ENCODE peak calls at places on chromosome 7, in four cellular contexts. F, W, G and O are unnamed samples.

GRCh38 chr7:21426286-21426957 is 1.5 kb upstream of the SP4 start:
- DNase-seq in G (no peak), F (no peak), W (peak), O (no peak)

GRCh38 chr7:158102897-158103296 is 484.7 kb downstream of the PTPRN2 start:
- DNase-seq in F (no peak), G (no peak), W (no peak), O (no peak)

GRCh38 chr7:129163875-129164544 is 19.5 kb downstream of the TSPAN33 start:
- DNase-seq in F (peak), W (peak), G (no peak), O (no peak)

GRCh38 chr7:42494722-42495121 is 257.7 kb upstream of the GLI3 start:
- DNase-seq in W (no peak), G (no peak), F (no peak), O (no peak)

GRCh38 chr7:127256326-127256725 is 3.6 kb upstream of the GRM8 start:
- DNase-seq in G (no peak), W (no peak), F (no peak), O (no peak)

GRCh38 chr7:104264281-104264680 is 56.5 kb upstream of the ORC5 start:
- DNase-seq in F (no peak), G (no peak), W (no peak), O (no peak)

GRCh38 chr7:97179454-97180104 is 62.1 kb downstream of the SDHAF3 start:
- DNase-seq in G (peak), F (peak), W (peak), O (peak)

GRCh38 chr7:152588350-152588749 is 87.6 kb downstream of the XRCC2 start:
- DNase-seq in G (no peak), W (peak), F (no peak), O (no peak)

GRCh38 chr7:104795086-104795485 is 218.9 kb upstream of the KMT2E start:
- DNase-seq in F (no peak), W (no peak), G (no peak), O (no peak)

GRCh38 chr7:16889851-16890443 is 8.2 kb upstream of the AGR3 start:
- DNase-seq in F (no peak), W (no peak), G (no peak), O (no peak)

GRCh38 chr7:27213904-27214586 is 14.2 kb upstream of the HOXA13 start:
- DNase-seq in W (no peak), F (no peak), G (no peak), O (no peak)

GRCh38 chr7:73892003-73892975 is 31.3 kb downstream of the TMEM270 start:
- DNase-seq in G (no peak), F (no peak), W (no peak), O (no peak)

GRCh38 chr7:74267756-74268565 is 13.8 kb upstream of the RFC2 start:
- DNase-seq in G (no peak), W (no peak), F (no peak), O (no peak)

GRCh38 chr7:32161708-32162107 is 91.5 kb upstream of the PDE1C start:
- DNase-seq in F (no peak), W (no peak), G (no peak), O (no peak)

GRCh38 chr7:28291559-28291958 is 111.0 kb upstream of the JAZF1 start:
- DNase-seq in G (no peak), W (no peak), F (no peak), O (peak)

GRCh38 chr7:123569352-123569999 is 11.9 kb upstream of the NDUFA5 start:
- DNase-seq in G (no peak), F (no peak), W (no peak), O (no peak)

GRCh38 chr7:98107313-98107691 is 640 bp downstream of the LMTK2 start:
- DNase-seq in G (no peak), W (no peak), F (peak), O (peak)

GRCh38 chr7:114107522-114107921 is 188.7 kb upstream of the PPP1R3A start:
- DNase-seq in W (no peak), G (no peak), F (no peak), O (no peak)

GRCh38 chr7:74355091-74355490 is 65.9 kb downstream of the CLIP2 start:
- DNase-seq in F (no peak), G (no peak), W (peak), O (no peak)

GRCh38 chr7:154677454-154677853 is 325.5 kb downstream of the PAXIP1 start:
- DNase-seq in G (no peak), W (no peak), F (peak), O (no peak)

GRCh38 chr7:66246549-66247171 is 41.5 kb downstream of the TPST1 start:
- DNase-seq in F (no peak), G (no peak), W (no peak), O (no peak)

GRCh38 chr7:106256137-106256536 is 28.6 kb downstream of the NAMPT start:
- DNase-seq in W (no peak), F (no peak), G (no peak), O (no peak)

DNA sequence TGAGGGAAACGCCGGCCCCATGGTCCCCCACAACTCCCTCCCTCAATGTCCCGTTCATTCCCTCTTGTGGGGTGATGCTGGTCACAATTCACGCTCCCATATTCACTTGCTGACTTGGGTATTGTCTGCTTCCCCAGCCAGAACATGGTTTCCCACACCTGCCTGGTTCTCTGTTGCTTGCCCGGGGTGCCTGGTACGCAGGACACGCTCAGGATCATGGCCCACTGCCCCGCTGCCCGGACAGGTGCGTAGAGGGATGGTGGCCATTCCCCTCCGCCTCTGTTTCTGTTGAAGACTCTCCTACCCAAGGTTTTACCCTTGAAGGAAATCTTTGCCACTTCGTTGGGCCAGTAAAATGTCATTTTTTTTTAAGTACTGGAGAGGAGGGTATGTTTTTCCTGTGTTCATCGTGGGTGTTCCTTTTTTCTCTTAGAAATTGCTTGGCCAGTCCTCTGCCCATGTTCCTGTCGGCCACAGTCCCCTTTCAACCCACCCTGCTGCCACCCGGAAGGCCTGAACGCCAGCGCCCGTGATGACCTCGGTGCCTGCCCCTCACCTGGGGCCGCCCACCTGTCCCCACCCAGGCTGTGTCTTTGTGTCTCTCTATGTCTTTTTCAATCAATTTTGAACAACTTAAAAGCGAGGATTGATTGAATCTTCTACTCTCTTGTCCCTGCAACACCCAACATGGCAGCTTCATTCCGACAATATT is 38.2 kb downstream of the FOXL3 start:
- DNase-seq in F (no peak), W (no peak), G (no peak), O (no peak)
- TF ChIP-seq NR2C2 in F (no peak), W (no peak), G (no peak), O (no peak)

GRCh38 chr7:130926021-130926691 is 192.1 kb upstream of the KLF14 start:
- DNase-seq in W (peak), G (no peak), F (no peak), O (no peak)
- TF ChIP-seq NR2C2 in W (no peak), G (no peak), F (no peak), O (no peak)

GRCh38 chr7:6725003-6725402 is 18.3 kb upstream of the ZNF12 start:
- DNase-seq in F (no peak), G (peak), W (no peak), O (no peak)
- TF ChIP-seq NR2C2 in F (no peak), G (no peak), W (no peak), O (no peak)

DNA sequence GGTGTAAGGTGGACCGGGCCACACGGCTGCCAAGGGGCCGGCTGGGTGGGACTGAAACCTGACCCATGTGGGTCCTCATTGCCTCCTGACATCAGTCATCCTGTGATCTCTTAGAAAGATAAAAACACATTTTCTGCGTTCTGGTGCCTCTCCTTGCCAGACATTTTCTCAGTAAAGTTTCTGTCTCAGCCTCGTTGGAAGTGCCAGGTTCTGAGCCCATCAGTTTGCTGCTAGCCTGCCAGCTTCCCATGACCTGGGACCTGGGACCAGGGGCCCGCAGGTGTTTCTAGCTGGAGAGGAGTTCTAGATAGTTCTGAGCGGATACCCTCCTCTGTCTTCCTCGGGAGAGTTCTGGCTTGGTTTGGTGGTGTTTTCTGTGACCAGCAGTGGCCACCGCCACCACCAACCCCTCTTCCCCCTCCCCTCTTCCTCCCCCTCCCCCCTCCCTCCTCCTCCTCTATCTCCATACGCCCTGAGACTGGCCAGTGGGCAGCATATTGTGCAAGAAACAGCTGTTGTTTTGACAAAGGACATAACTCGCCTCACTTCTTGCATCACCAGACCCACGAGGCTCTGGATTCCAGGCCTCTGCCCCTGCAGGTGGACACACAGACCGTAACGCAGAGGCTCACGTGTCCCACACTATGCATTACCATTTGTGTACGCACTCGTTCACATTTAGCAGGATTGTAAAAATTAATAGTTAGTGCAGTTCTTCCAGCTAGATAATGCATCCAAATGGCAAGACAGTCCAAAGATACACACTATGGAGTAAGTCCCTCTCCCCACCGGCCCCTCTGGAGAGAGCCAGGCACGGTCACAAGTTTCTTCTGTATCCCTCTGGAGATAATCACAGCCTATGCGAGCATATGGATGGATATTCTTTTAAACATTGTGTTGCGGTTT is 94.6 kb downstream of the CUX1 start:
- DNase-seq in F (peak), W (peak), G (no peak), O (no peak)
- TF ChIP-seq NR2C2 in F (no peak), W (no peak), G (no peak), O (no peak)

GRCh38 chr7:15158141-15158810 is 255.7 kb upstream of the DGKB start:
- DNase-seq in G (no peak), W (no peak), F (no peak), O (no peak)
- TF ChIP-seq NR2C2 in G (no peak), W (no peak), F (no peak), O (no peak)

GRCh38 chr7:44581426-44581906 is 565 bp downstream of the TMED4 start:
- DNase-seq in F (no peak), G (no peak), W (no peak), O (no peak)

GRCh38 chr7:44576228-44576627 is 2.5 kb upstream of the DDX56 start:
- DNase-seq in F (no peak), G (no peak), W (no peak), O (no peak)

GRCh38 chr7:44581907-44582603 is at the start of gene TMED4:
- DNase-seq in G (peak), W (peak), F (peak), O (peak)

GRCh38 chr7:44583145-44583544 is 1.1 kb upstream of the TMED4 start:
- DNase-seq in F (no peak), W (no peak), G (no peak), O (no peak)

DNA sequence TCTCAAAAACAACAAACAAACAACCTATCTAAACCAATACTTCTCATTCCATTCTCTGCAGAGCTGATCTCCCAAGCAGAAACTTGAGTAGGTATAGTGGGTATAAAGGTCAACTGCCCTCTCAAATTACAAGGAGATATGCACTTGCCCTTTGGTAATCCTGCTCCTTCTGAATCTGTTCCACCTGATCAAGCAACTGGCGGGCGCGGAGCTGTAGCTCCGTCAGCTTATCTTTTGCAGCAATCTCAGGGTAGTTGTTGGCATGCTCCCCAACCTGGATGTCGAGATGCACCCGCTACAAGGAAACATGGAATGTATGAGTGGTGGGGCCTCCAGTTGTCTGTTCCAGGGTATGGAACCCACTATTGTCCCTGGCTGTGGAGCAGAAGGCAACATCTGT is 1.1 kb downstream of the TMED4 start:
- DNase-seq in F (no peak), W (no peak), G (no peak), O (no peak)
- TF ChIP-seq NR2C2 in F (no peak), W (no peak), G (no peak), O (no peak)

DNA sequence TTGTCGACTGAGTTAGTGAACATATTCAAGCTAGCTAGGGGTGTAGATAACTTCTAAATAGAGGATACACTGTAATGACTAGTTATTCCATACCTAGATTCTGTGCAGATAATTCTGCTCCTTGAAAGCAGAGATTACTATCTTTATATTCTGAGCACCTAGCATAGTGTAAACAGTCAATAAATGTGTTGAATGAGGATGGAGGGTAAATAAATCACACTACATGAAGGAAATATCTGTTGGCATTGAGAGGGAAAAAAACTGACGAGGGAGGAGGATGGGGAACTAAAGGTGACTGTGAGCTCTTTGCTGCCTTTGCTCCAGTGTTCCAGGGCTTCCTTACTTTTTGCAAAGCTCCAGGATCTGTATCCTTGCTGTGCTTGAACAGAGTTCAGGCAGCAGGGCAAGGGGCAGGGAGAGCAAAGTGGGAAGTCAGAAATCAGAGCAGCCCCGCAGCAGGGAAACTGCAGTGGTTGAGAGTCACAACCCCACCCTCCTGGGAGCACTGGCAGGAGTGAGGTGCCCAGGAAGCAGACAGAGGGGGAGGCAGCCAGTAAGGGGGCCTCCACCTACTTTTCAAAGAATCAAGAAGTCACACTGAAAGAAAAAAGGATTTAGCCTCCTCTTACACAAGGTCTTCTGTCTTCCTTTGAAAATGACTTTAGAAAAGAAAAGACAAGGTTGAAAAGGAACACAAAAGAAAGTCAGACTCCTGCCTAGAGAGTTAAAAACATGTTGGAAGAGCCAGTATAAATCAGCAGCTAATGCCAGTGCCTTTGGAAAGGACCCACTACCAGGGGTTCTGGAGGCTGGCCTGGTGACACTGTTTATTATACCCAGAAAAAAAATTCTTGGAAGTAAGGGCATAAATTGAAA is 71.7 kb upstream of the LRRN3 start:
- DNase-seq in W (no peak), G (no peak), F (no peak), O (peak)
- TF ChIP-seq NR2C2 in W (no peak), G (no peak), F (no peak), O (no peak)